ENCODE peak calls at places on chromosome 14, in nine cellular contexts. J, U, E, K, V, F, T, H and R are unnamed samples.

GRCh38 chr14:106393742-106394141 is 867.4 kb downstream of the TMEM121 start:
- DNase-seq in T (no peak), E (no peak), F (no peak), U (no peak), V (no peak), K (no peak), H (no peak), J (no peak), R (no peak)

GRCh38 chr14:71675902-71676291 is 256.3 kb upstream of the RGS6 start:
- DNase-seq in E (no peak), T (no peak), J (no peak), U (no peak), V (no peak), K (no peak), H (no peak), F (no peak), R (no peak)

GRCh38 chr14:97624985-97625384 is 827.8 kb downstream of the VRK1 start:
- DNase-seq in T (no peak), K (no peak), V (no peak), F (no peak), J (no peak), H (no peak), U (no peak), E (no peak), R (no peak)

GRCh38 chr14:68789002-68789797 is 3.7 kb downstream of the ZFP36L1 start:
- DNase-seq in E (peak; percentile 73), V (peak; percentile 81), T (peak; percentile 88), J (peak; percentile 85), K (peak; percentile 71), F (no peak), U (peak; percentile 81), H (peak; percentile 92), R (peak; percentile 96)

GRCh38 chr14:50088117-50088515 is 28.3 kb downstream of the VCPKMT start:
- DNase-seq in H (no peak), F (no peak), U (no peak), J (no peak), V (no peak), T (no peak), K (no peak), E (no peak), R (no peak)

GRCh38 chr14:73795974-73796373 is 55.7 kb upstream of the PTGR2 start:
- DNase-seq in V (no peak), U (peak; percentile 37), H (no peak), K (no peak), J (no peak), E (no peak), T (no peak), F (peak; percentile 77), R (peak; percentile 14)

GRCh38 chr14:81343166-81343565 is 57.0 kb downstream of the STON2 start:
- DNase-seq in K (no peak), F (no peak), T (no peak), V (no peak), J (no peak), H (no peak), E (no peak), U (no peak), R (no peak)

GRCh38 chr14:65228956-65229355 is 126.6 kb upstream of the MAX start:
- DNase-seq in F (no peak), V (no peak), K (no peak), E (no peak), J (no peak), H (no peak), T (no peak), U (no peak), R (peak; percentile 6)

GRCh38 chr14:67411820-67412421 is at the start of gene PLEK2:
- DNase-seq in F (peak; percentile 81), T (peak; percentile 42), J (peak; percentile 52), E (no peak), U (peak; percentile 20), V (peak; percentile 16), H (peak; percentile 89), K (peak; percentile 65), R (peak; percentile 74)

GRCh38 chr14:23577004-23577681 is 1.4 kb downstream of the JPH4 start:
- DNase-seq in F (no peak), U (no peak), J (no peak), H (no peak), E (no peak), K (peak; percentile 71), V (no peak), T (no peak), R (no peak)

GRCh38 chr14:36264107-36264506 is 56.3 kb downstream of the MBIP start:
- DNase-seq in V (no peak), T (no peak), E (no peak), H (no peak), J (no peak), U (no peak), F (no peak), K (no peak), R (no peak)

GRCh38 chr14:93114068-93114710 is 1.5 kb downstream of the ITPK1 start:
- DNase-seq in H (no peak), V (no peak), K (peak; percentile 33), T (no peak), U (no peak), F (no peak), E (no peak), J (no peak), R (peak; percentile 82)

GRCh38 chr14:50559990-50560928 is at the start of gene ATL1:
- DNase-seq in H (peak; percentile 87), F (peak; percentile 29), K (peak; percentile 90), J (peak; percentile 74), T (peak; percentile 77), V (no peak), E (peak; percentile 68), U (peak; percentile 76), R (peak; percentile 86)

GRCh38 chr14:99565383-99565782 is 38.6 kb downstream of the CCDC85C start:
- DNase-seq in H (no peak), F (no peak), T (no peak), J (no peak), E (no peak), V (no peak), K (no peak), U (no peak), R (no peak)

GRCh38 chr14:99564256-99564902 is 39.6 kb downstream of the CCDC85C start:
- DNase-seq in T (no peak), K (no peak), V (no peak), J (peak; percentile 55), E (peak; percentile 74), U (peak; percentile 90), F (no peak), H (no peak), R (no peak)

GRCh38 chr14:99564903-99565259 is 39.1 kb downstream of the CCDC85C start:
- DNase-seq in T (no peak), K (no peak), F (no peak), H (no peak), U (no peak), J (no peak), E (no peak), V (no peak), R (no peak)

GRCh38 chr14:99566390-99567354 is 37.3 kb downstream of the CCDC85C start:
- DNase-seq in H (no peak), T (no peak), V (no peak), J (no peak), U (no peak), F (no peak), K (no peak), E (no peak), R (no peak)

GRCh38 chr14:99566009-99566389 is 38.0 kb downstream of the CCDC85C start:
- DNase-seq in E (no peak), V (no peak), J (no peak), F (no peak), U (no peak), T (no peak), K (no peak), H (no peak), R (no peak)
- H3K27ac ChIP-seq in E (no peak overlapping the region), V (no peak overlapping the region), J (peak overlapping the region; percentile 20), F (no peak overlapping the region), U (no peak overlapping the region), T (no peak overlapping the region), K (no peak overlapping the region), H (no peak overlapping the region), R (no peak overlapping the region)

GRCh38 chr14:104742586-104743455 is 10.1 kb upstream of the SIVA1 start:
- DNase-seq in K (no peak), V (no peak), H (no peak), E (no peak), F (no peak), T (peak; percentile 6), U (no peak), J (no peak), R (peak; percentile 72)

GRCh38 chr14:104741803-104742251 is 11.1 kb upstream of the SIVA1 start:
- DNase-seq in K (no peak), T (peak; percentile 11), E (no peak), F (no peak), H (no peak), U (no peak), V (no peak), J (no peak), R (peak; percentile 72)

GRCh38 chr14:104745431-104745830 is 7.5 kb upstream of the SIVA1 start:
- DNase-seq in E (no peak), K (no peak), V (no peak), H (no peak), U (no peak), T (peak; percentile 3), J (no peak), F (no peak), R (peak; percentile 71)

GRCh38 chr14:104744484-104744883 is 8.5 kb upstream of the SIVA1 start:
- DNase-seq in V (no peak), H (no peak), K (no peak), T (no peak), U (no peak), J (no peak), F (no peak), E (no peak), R (peak; percentile 49)

GRCh38 chr14:104743461-104744380 is 9.2 kb upstream of the SIVA1 start:
- DNase-seq in E (no peak), U (no peak), H (no peak), F (no peak), V (no peak), T (peak; percentile 12), K (no peak), J (no peak), R (peak; percentile 61)
- H3K27ac ChIP-seq in E (no peak overlapping the region), U (no peak overlapping the region), H (no peak overlapping the region), F (no peak overlapping the region), V (no peak overlapping the region), T (peak overlapping the region; percentile 16), K (no peak overlapping the region), J (no peak overlapping the region), R (no peak overlapping the region)

GRCh38 chr14:74846968-74847549 is 28.9 kb downstream of the PROX2 start:
- DNase-seq in V (no peak), U (peak; percentile 52), H (no peak), F (no peak), E (no peak), K (no peak), T (no peak), J (no peak), R (no peak)
- H3K27ac ChIP-seq in V (no peak overlapping the region), U (peak overlapping the region; percentile 15), H (no peak overlapping the region), F (no peak overlapping the region), E (no peak overlapping the region), K (no peak overlapping the region), T (no peak overlapping the region), J (no peak overlapping the region), R (no peak overlapping the region)

DNA sequence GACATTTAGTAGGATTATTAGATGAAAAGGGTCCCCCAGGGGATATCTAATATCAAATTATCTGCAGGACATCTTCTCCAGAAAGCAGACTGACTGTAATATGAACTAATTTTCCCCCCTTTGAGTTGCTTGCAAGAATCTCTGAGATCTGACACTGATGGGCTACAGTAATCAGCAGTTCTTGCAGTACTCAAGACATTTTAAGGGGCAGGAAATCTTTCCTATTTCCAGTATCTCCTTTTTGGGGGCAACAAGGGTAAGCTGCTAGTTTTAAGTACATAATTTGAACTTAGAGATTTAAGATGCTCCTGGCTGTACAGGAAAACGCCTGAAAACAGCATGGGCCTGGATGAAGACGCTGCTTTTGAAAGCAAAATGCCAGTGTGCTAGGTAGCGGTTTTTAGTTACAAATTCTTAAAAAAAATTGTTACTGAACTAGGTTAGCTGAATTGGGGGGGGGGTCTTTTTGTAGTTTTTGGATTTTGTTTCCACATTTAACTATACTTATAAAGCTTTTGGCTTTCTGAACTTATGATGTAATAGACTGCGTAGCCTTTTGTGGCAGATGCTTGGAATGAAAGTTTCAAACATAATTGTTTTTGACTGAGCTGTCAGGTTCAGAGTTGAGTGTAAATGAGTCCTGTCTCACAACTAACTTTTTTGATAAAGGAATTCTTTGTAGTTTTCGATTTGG is 2.3 kb downstream of the FRMD6 start:
- DNase-seq in K (no peak), U (no peak), J (no peak), H (no peak), E (no peak), F (no peak), T (no peak), V (no peak), R (no peak)
- H3K27ac ChIP-seq in K (no peak overlapping the region), U (peak overlapping the region; percentile 93), J (peak overlapping the region; percentile 97), H (peak overlapping the region; percentile 32), E (no peak overlapping the region), F (no peak overlapping the region), T (no peak overlapping the region), V (no peak overlapping the region), R (peak overlapping the region; percentile 88)